ENCODE peak calls at places on chromosome X, in eight cellular contexts. H is kidney epithelial cell; P is GM20000; B is lung; Z is brain microvascular endothelial cell; A is IMR-90; Y is CD4-positive, alpha-beta T cell; E is neural crest cell. I is an unnamed sample.
A peak's percentile ranks its signal among the peaks of the same experiment; 100 is the strongest.

GRCh38 chrX:154712781-154713391 is 38.0 kb downstream of the GAB3 start:
- DNase-seq in H (no peak), P (peak; percentile 60), B (no peak), Z (peak; percentile 44), A (peak; percentile 73), Y (no peak), E (no peak), I (peak; percentile 66)

GRCh38 chrX:17654116-17654515 is 83.2 kb upstream of the SCML1 start:
- DNase-seq in H (no peak), P (no peak), B (no peak), Z (no peak), A (no peak), Y (no peak), E (no peak), I (no peak)

GRCh38 chrX:100098660-100099375 is 311.3 kb downstream of the PCDH19 start:
- DNase-seq in H (peak; percentile 29), P (no peak), B (no peak), Z (no peak), A (no peak), Y (no peak), E (no peak), I (no peak)

GRCh38 chrX:36683507-36683906 is 324.7 kb upstream of the FAM47C start:
- DNase-seq in H (no peak), P (no peak), B (no peak), Z (no peak), A (no peak), Y (no peak), E (no peak), I (no peak)

GRCh38 chrX:136528645-136529315 is 3.2 kb upstream of the VGLL1 start:
- DNase-seq in H (no peak), P (no peak), B (no peak), Z (no peak), A (no peak), Y (no peak), E (no peak), I (no peak)

GRCh38 chrX:38175140-38175539 is 45.5 kb downstream of the SRPX start:
- DNase-seq in H (no peak), P (peak; percentile 5), B (no peak), Z (peak; percentile 9), A (peak; percentile 28), Y (no peak), E (peak; percentile 2), I (peak; percentile 13)

GRCh38 chrX:140503714-140504351 is 1.0 kb downstream of the SOX3 start:
- DNase-seq in H (no peak), P (peak; percentile 17), B (no peak), Z (no peak), A (peak; percentile 7), Y (no peak), E (peak; percentile 42), I (no peak)

GRCh38 chrX:104343408-104344129 is 88.8 kb upstream of the ESX1 start:
- DNase-seq in H (peak; percentile 47), P (peak; percentile 4), B (peak; percentile 52), Z (peak; percentile 87), A (peak; percentile 74), Y (peak; percentile 0), E (peak; percentile 66), I (peak; percentile 89)

GRCh38 chrX:129634541-129634940 is 20.2 kb downstream of the APLN start:
- DNase-seq in H (no peak), P (no peak), B (no peak), Z (peak; percentile 18), A (no peak), Y (no peak), E (peak; percentile 46), I (no peak)

GRCh38 chrX:153689654-153690465 is 2.1 kb downstream of the SLC6A8 start:
- DNase-seq in H (no peak), P (no peak), B (no peak), Z (no peak), A (peak; percentile 23), Y (no peak), E (no peak), I (no peak)

GRCh38 chrX:123817288-123817894 is 42.5 kb upstream of the XIAP start:
- DNase-seq in H (no peak), P (no peak), B (no peak), Z (no peak), A (no peak), Y (no peak), E (no peak), I (no peak)

GRCh38 chrX:26032141-26032917 is 105.8 kb upstream of the MAGEB18 start:
- DNase-seq in H (peak; percentile 19), P (no peak), B (no peak), Z (no peak), A (no peak), Y (no peak), E (no peak), I (no peak)

GRCh38 chrX:152847281-152847680 is 16.4 kb downstream of the NSDHL start:
- DNase-seq in H (no peak), P (no peak), B (no peak), Z (no peak), A (no peak), Y (no peak), E (no peak), I (no peak)

GRCh38 chrX:20664774-20665173 is 398.1 kb upstream of the RPS6KA3 start:
- DNase-seq in H (no peak), P (no peak), B (no peak), Z (no peak), A (no peak), Y (no peak), E (no peak), I (no peak)

GRCh38 chrX:40844476-40844875 is 109.1 kb upstream of the MED14 start:
- DNase-seq in H (no peak), P (no peak), B (no peak), Z (peak; percentile 33), A (peak; percentile 58), Y (no peak), E (no peak), I (no peak)

GRCh38 chrX:13752141-13752540 is 17.6 kb downstream of the OFD1 start:
- DNase-seq in H (no peak), P (no peak), B (no peak), Z (no peak), A (no peak), Y (no peak), E (no peak), I (no peak)

GRCh38 chrX:13750204-13750603 is 15.7 kb downstream of the OFD1 start:
- DNase-seq in H (no peak), P (no peak), B (no peak), Z (peak; percentile 49), A (peak; percentile 48), Y (no peak), E (no peak), I (peak; percentile 25)

GRCh38 chrX:13748486-13748885 is 13.9 kb downstream of the OFD1 start:
- DNase-seq in H (no peak), P (no peak), B (no peak), Z (no peak), A (peak; percentile 64), Y (no peak), E (no peak), I (peak; percentile 21)

GRCh38 chrX:13750812-13751211 is 16.3 kb downstream of the OFD1 start:
- DNase-seq in H (no peak), P (no peak), B (no peak), Z (no peak), A (no peak), Y (no peak), E (no peak), I (no peak)

GRCh38 chrX:13747836-13748235 is 13.3 kb downstream of the OFD1 start:
- DNase-seq in H (peak; percentile 21), P (no peak), B (no peak), Z (peak; percentile 39), A (peak; percentile 76), Y (no peak), E (no peak), I (peak; percentile 51)
- TF ChIP-seq CTCF in H (peak; percentile 60), P (peak; percentile 23), B (peak; percentile 7), Z (peak; percentile 75), A (peak; percentile 60), Y (no peak), E (peak; percentile 55), I (peak; percentile 71)

GRCh38 chrX:107485019-107485418 is 35.6 kb downstream of the FRMPD3 start:
- DNase-seq in H (no peak), P (no peak), B (no peak), Z (no peak), A (no peak), Y (no peak), E (no peak), I (no peak)
- TF ChIP-seq CTCF in H (no peak), P (no peak), B (no peak), Z (peak; percentile 15), A (no peak), Y (no peak), E (no peak), I (no peak)

GRCh38 chrX:118216488-118216887 is 99.9 kb upstream of the KLHL13 start:
- DNase-seq in H (peak; percentile 26), P (no peak), B (no peak), Z (no peak), A (no peak), Y (no peak), E (no peak), I (no peak)

GRCh38 chrX:118218940-118219339 is 102.3 kb upstream of the KLHL13 start:
- DNase-seq in H (no peak), P (no peak), B (no peak), Z (no peak), A (no peak), Y (no peak), E (no peak), I (no peak)

GRCh38 chrX:118219866-118220265 is 103.3 kb upstream of the KLHL13 start:
- DNase-seq in H (no peak), P (no peak), B (no peak), Z (no peak), A (no peak), Y (no peak), E (no peak), I (no peak)

GRCh38 chrX:118216086-118216485 is 99.5 kb upstream of the KLHL13 start:
- DNase-seq in H (peak; percentile 76), P (no peak), B (no peak), Z (no peak), A (no peak), Y (no peak), E (no peak), I (no peak)

GRCh38 chrX:118218079-118218478 is 101.5 kb upstream of the KLHL13 start:
- DNase-seq in H (no peak), P (no peak), B (no peak), Z (no peak), A (no peak), Y (no peak), E (no peak), I (no peak)
- TF ChIP-seq CTCF in H (no peak), P (no peak), B (no peak), Z (no peak), A (no peak), Y (no peak), E (no peak), I (no peak)

DNA sequence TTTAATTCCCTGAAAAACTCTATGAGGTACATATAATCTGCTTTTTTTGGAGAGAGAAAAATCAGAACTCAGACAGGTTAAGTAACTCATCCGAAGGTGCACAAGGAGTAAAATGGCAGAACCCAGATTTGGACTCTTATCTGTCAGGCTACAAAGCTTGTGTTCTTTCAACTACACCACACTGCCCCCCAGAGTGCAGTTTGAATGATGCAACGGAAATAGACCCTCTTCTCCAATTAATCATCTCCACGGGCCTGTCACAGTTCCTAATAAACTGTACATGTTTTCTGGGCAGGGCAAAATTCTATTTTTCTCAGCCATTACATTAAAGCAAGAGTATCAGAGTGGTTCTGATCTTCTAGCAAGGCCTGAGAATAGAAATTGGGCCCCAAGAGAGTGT is 35.3 kb upstream of the DCX start:
- DNase-seq in H (no peak), P (peak; percentile 0), B (no peak), Z (no peak), A (no peak), Y (no peak), E (peak; percentile 54), I (no peak)
- TF ChIP-seq CTCF in H (peak; percentile 16), P (no peak), B (no peak), Z (peak; percentile 25), A (peak; percentile 4), Y (no peak), E (peak; percentile 63), I (no peak)

I was measured in HFFc6.